ENCODE peak calls at places on chromosomes 12 and 14, in six cellular contexts. H is fibroblast of pulmonary artery, Q is RCC 7860, T is GM10248, F is T-cell, J is NCI-H524 treated with DMSO at 0.1 percent for 48 hours. G is an unnamed sample.

GRCh38 chr14:104131968-104132732 is 6.2 kb upstream of the KIF26A start:
- DNase-seq in Q (no peak), F (no peak), J (no peak), T (no peak), H (no peak), G (no peak)

GRCh38 chr14:94793901-94794300 is 24.0 kb upstream of the GSC start:
- DNase-seq in Q (no peak), F (no peak), H (no peak), J (no peak), T (no peak), G (no peak)

GRCh38 chr14:102090713-102091112 is 3.9 kb upstream of the HSP90AA1 start:
- DNase-seq in H (no peak), F (no peak), T (no peak), Q (no peak), J (no peak), G (no peak)

GRCh38 chr12:116441292-116441691 is 117.9 kb upstream of the MAP1LC3B2 start:
- DNase-seq in H (no peak), F (no peak), T (no peak), J (no peak), Q (no peak), G (no peak)

GRCh38 chr14:64279719-64280668 is 14.2 kb downstream of the ESR2 start:
- DNase-seq in Q (no peak), H (peak), F (no peak), J (no peak), T (no peak), G (no peak)

GRCh38 chr14:34301107-34301734 is 160.8 kb downstream of the SPTSSA start:
- DNase-seq in H (peak), J (no peak), T (peak), Q (no peak), F (no peak), G (no peak)

GRCh38 chr12:53493610-53494391 is 5.5 kb downstream of the MAP3K12 start:
- DNase-seq in F (no peak), H (no peak), J (no peak), T (no peak), Q (no peak), G (no peak)

GRCh38 chr12:60594035-60594711 is 998.3 kb downstream of the SLC16A7 start:
- DNase-seq in Q (no peak), H (no peak), F (no peak), T (no peak), J (no peak), G (no peak)

GRCh38 chr12:106135781-106136180 is 3.0 kb downstream of the NUAK1 start:
- DNase-seq in Q (no peak), F (no peak), T (no peak), J (no peak), H (peak), G (no peak)